ENCODE peak calls at places on chromosomes 11 and 22, in four cellular contexts. R is K562, J is GM12878, W is HepG2. E is an unnamed sample. For H3K4me1, the result is how much of the 10 kb centered on the place peaks cover.

GRCh38 chr11:125593113-125593761 is 585 bp downstream of the STT3A start:
- DNase-seq in R (peak), J (no peak), W (peak), E (peak)

GRCh38 chr11:131458421-131458820 is 88.0 kb downstream of the NTM start:
- DNase-seq in R (no peak), J (no peak), W (no peak), E (no peak)

GRCh38 chr11:121722431-121723256 is 269.9 kb upstream of the SORL1-AS1 start:
- DNase-seq in R (no peak), J (no peak), W (peak), E (no peak)

GRCh38 chr22:48433647-48434046 is 1394.0 kb downstream of the BRD1 start:
- DNase-seq in R (no peak), J (no peak), W (no peak), E (no peak)

GRCh38 chr22:47308886-47309285 is 546.4 kb downstream of the TBC1D22A start:
- DNase-seq in R (no peak), J (no peak), W (no peak), E (no peak)

GRCh38 chr11:123451183-123451907 is 21.3 kb downstream of the GRAMD1B start:
- DNase-seq in R (no peak), J (no peak), W (no peak), E (no peak)

GRCh38 chr22:36160499-36160942 is at the start of gene APOL3:
- DNase-seq in R (no peak), J (peak), W (no peak), E (no peak)

GRCh38 chr22:26079009-26079408 is 90.3 kb upstream of the SEZ6L start:
- DNase-seq in R (no peak), J (no peak), W (no peak), E (no peak)

GRCh38 chr11:119432484-119433368 is 9.8 kb upstream of the THY1 start:
- DNase-seq in R (no peak), J (no peak), W (no peak), E (no peak)

GRCh38 chr11:1751521-1751921 is 1.1 kb upstream of the IFITM10 start:
- DNase-seq in R (no peak), J (no peak), W (no peak), E (no peak)

GRCh38 chr22:41411021-41411851 is 29.5 kb downstream of the TEF start:
- DNase-seq in R (no peak), J (no peak), W (no peak), E (no peak)

GRCh38 chr22:41408665-41409064 is 26.9 kb downstream of the TEF start:
- DNase-seq in R (no peak), J (no peak), W (no peak), E (no peak)

GRCh38 chr22:41407433-41407832 is 25.7 kb downstream of the TEF start:
- DNase-seq in R (no peak), J (no peak), W (no peak), E (no peak)

GRCh38 chr22:41405588-41405987 is 23.8 kb downstream of the TEF start:
- DNase-seq in R (no peak), J (no peak), W (no peak), E (no peak)

DNA sequence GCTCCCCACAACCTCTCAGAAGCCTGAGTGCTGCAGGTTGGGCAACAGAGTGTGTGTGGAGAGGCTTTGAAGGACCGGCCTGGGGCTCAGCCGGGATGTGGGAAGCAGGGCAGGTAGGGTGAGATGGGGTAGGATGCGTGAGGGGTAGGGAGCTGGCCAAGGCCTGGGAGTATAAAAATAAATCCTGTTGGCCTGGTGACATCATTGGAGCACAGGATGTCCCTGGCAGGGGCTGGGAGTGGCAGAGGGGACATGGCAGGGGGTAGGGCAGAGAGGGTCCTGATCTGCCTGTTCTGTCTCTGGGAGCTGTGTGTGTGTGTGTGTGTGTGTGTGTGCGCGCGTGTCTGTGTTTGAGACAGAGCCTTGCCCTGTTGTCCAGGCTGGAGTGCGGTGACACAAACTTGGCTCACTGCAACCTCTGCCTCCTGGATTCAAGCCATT is 28.6 kb downstream of the TEF start:
- DNase-seq in R (no peak), J (no peak), W (no peak), E (no peak)
- TF ChIP-seq POLR2AphosphoS2 in R (no peak), J (no peak), W (no peak), E (no peak)

GRCh38 chr11:44268073-44268806 is 41.7 kb downstream of the ALX4 start:
- DNase-seq in R (peak), J (no peak), W (no peak), E (no peak)

GRCh38 chr11:44268807-44269080 is 41.2 kb downstream of the ALX4 start:
- DNase-seq in R (no peak), J (no peak), W (no peak), E (no peak)

GRCh38 chr11:44270403-44271192 is 39.3 kb downstream of the ALX4 start:
- DNase-seq in R (peak), J (no peak), W (no peak), E (no peak)

GRCh38 chr11:44269369-44270351 is 40.3 kb downstream of the ALX4 start:
- DNase-seq in R (peak), J (no peak), W (no peak), E (no peak)

GRCh38 chr11:44271286-44271685 is 38.7 kb downstream of the ALX4 start:
- DNase-seq in R (peak), J (no peak), W (no peak), E (no peak)
- H3K4me1 ChIP-seq in R (half or more), J (under half), W (under half), E (under half)

DNA sequence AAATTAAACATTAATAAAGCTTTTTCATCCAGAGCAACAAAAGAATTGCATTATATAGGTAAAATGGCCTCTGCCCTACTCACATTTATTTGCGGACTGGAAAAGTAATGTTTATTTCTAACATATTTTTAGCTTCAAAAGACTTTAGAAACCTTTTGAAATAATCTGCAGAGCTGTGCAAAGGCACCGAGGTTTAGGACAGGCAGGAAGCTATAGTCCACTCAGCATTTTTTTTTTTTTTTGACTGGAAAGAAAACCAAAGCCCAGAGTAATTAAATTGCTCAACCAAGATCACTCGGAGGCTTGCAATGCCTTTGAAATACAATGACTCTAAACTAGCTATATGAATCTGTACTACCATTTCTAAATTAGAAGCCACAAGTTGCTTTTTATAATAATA is 19.1 kb downstream of the BARX2 start:
- DNase-seq in R (no peak), J (no peak), W (peak), E (no peak)
- TF ChIP-seq POLR2AphosphoS2 in R (no peak), J (no peak), W (no peak), E (no peak)

DNA sequence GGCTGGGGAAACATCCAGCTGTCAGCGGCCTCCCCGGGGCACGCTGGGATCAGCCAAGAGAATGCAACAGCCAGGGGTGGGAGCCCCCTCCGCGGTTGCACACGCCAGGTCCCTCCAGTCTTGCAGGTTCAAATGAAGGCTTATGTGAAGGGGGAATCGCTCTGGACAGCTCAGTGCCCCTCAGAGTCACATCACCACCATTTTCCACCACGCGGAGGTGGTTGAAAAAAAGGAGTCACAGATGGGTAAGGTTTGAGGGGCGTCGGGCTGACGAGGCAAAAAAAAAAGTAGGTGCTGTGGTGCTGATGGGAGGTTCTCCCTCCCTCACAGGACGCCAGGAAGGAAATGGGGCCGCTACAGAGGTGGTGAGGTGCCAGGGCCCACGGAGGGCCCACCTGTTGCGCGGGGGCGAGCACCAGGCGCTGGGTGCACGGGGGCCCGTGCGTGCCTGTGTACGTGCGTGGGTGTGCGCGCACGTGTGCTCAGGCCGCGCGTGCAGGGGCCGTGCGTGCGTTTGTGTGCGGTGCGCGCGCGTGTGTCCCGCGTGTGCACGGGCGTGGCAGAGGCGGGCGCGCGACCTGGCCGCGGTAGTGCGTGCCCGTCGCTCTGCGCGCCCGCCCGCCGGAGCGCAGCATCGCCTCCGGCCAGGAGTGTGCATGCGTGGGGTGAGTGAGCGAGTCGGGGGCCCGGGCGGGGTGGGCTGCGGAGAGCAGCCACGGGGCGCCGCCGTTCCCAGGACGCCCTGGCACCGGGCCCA is 3.0 kb downstream of the PDGFB start:
- DNase-seq in R (no peak), J (no peak), W (no peak), E (no peak)
- H3K4me1 ChIP-seq in R (under half), J (under half), W (under half), E (under half)

GRCh38 chr22:45270095-45271020 is 14.4 kb upstream of the UPK3A start:
- DNase-seq in R (no peak), J (no peak), W (no peak), E (no peak)

GRCh38 chr22:45271667-45272188 is 13.0 kb upstream of the UPK3A start:
- DNase-seq in R (no peak), J (no peak), W (peak), E (no peak)

GRCh38 chr22:45268958-45269844 is 15.5 kb upstream of the UPK3A start:
- DNase-seq in R (peak), J (no peak), W (no peak), E (peak)

GRCh38 chr22:45265546-45265945 is 19.2 kb upstream of the UPK3A start:
- DNase-seq in R (no peak), J (no peak), W (no peak), E (no peak)

GRCh38 chr22:45268167-45268957 is 16.4 kb upstream of the UPK3A start:
- DNase-seq in R (no peak), J (no peak), W (no peak), E (no peak)
- TF ChIP-seq POLR2AphosphoS2 in R (no peak), J (no peak), W (no peak), E (no peak)

GRCh38 chr11:2777871-2778629 is 78.3 kb upstream of the KCNQ1OT1 start:
- DNase-seq in R (no peak), J (no peak), W (no peak), E (no peak)
- H3K4me1 ChIP-seq in R (half or more), J (under half), W (under half), E (under half)

DNA sequence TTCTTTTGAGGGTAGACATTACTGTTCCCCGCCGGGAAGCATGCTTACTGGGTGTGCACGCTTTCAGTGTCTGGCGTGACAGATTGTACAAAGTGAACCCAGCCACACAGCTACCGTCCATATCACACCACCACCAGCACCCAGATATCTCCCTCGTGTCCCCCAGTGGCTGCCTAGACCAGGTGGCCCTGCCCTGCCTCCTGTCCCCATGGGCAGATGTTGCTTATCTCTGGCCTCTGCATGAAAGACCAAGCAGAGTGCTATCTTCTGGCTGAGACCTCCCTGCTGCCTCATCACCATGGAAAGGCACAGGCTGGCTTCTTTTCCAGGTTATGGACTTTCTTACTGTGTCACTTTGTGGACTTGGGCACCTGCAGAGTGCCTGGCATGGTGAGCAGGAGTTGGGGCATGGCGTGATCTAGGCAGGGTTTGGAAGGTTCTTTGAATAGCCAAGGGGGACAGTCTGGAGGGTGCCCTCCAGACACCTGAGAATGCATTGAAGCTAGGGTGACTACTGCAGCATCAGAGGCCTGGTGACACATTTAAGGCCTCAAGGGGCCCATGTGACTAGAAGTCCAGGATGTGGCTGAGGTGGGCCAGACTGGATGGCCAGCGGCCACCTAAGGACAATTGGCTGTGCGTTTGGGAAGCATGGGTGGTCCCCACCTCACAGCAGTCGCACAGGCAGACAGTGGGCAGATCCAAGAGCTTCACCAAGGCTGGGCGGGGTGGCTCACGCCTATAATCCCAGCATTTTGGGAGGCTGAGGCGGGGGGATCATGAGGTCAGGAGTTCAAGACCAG is 4.7 kb downstream of the TANGO2 start:
- DNase-seq in R (peak), J (no peak), W (no peak), E (no peak)
- TF ChIP-seq POLR2AphosphoS2 in R (no peak), J (no peak), W (no peak), E (no peak)